ENCODE peak calls at places on chromosome 13, in ten cellular contexts. G, O, Z, D, W, Y, Q, C, S and N are unnamed samples.

GRCh38 chr13:18943721-18944391 is 237.8 kb downstream of the TUBA3C start:
- DNase-seq in G (no peak), O (no peak), Z (no peak), D (peak), W (no peak), Y (peak), Q (no peak), C (no peak), S (peak), N (peak)

GRCh38 chr13:41960195-41960699 is 662 bp downstream of the VWA8 start:
- DNase-seq in G (no peak), O (no peak), Z (peak), D (peak), W (no peak), Y (no peak), Q (no peak), C (no peak), S (no peak), N (no peak)

GRCh38 chr13:29969286-29969685 is 118.9 kb upstream of the UBL3 start:
- DNase-seq in G (no peak), O (no peak), Z (no peak), D (no peak), W (no peak), Y (no peak), Q (no peak), C (no peak), S (no peak), N (no peak)

GRCh38 chr13:45468676-45469075 is 3.9 kb downstream of the COG3 start:
- DNase-seq in G (no peak), O (no peak), Z (no peak), D (no peak), W (no peak), Y (no peak), Q (no peak), C (no peak), S (no peak), N (no peak)

GRCh38 chr13:113862766-113863510 is 938 bp downstream of the GAS6 start:
- DNase-seq in G (no peak), O (peak), Z (peak), D (peak), W (peak), Y (peak), Q (no peak), C (no peak), S (peak), N (peak)

GRCh38 chr13:99619207-99619606 is 117.9 kb downstream of the TM9SF2 start:
- DNase-seq in G (no peak), O (no peak), Z (no peak), D (no peak), W (no peak), Y (no peak), Q (no peak), C (no peak), S (no peak), N (no peak)

GRCh38 chr13:35711909-35712308 is 235.4 kb upstream of the MAB21L1 start:
- DNase-seq in G (no peak), O (no peak), Z (no peak), D (peak), W (no peak), Y (no peak), Q (no peak), C (no peak), S (no peak), N (no peak)

GRCh38 chr13:112941349-112941748 is 27.7 kb upstream of the MCF2L start:
- DNase-seq in G (no peak), O (no peak), Z (no peak), D (no peak), W (no peak), Y (no peak), Q (no peak), C (no peak), S (no peak), N (no peak)

GRCh38 chr13:92510416-92510815 is 716.2 kb upstream of the GPC6 start:
- DNase-seq in G (no peak), O (no peak), Z (no peak), D (peak), W (no peak), Y (no peak), Q (no peak), C (no peak), S (no peak), N (no peak)

GRCh38 chr13:50566646-50567045 is 276.8 kb downstream of the DLEU7 start:
- DNase-seq in G (no peak), O (no peak), Z (no peak), D (no peak), W (no peak), Y (no peak), Q (no peak), C (no peak), S (no peak), N (no peak)

GRCh38 chr13:109510036-109510435 is 276.3 kb downstream of the IRS2 start:
- DNase-seq in G (no peak), O (no peak), Z (no peak), D (no peak), W (no peak), Y (no peak), Q (no peak), C (no peak), S (no peak), N (no peak)